ENCODE peak calls at places on chromosomes 12 and 14, in four cellular contexts. Y, B, Z and I are unnamed samples.

GRCh38 chr12:50017653-50018052 is 7.6 kb downstream of the RACGAP1 start:
- DNase-seq in Y (peak; percentile 51), B (no peak), Z (no peak), I (no peak)

GRCh38 chr12:131607658-131608447 is 103.0 kb upstream of the SFSWAP start:
- DNase-seq in B (no peak), Z (no peak), Y (no peak), I (no peak)

GRCh38 chr12:8667280-8667679 is 4.7 kb upstream of the MFAP5 start:
- DNase-seq in Y (no peak), B (no peak), Z (no peak), I (no peak)

GRCh38 chr12:76637807-76638206 is 78.2 kb upstream of the OSBPL8 start:
- DNase-seq in B (no peak), Y (peak; percentile 20), Z (no peak), I (peak; percentile 15)

GRCh38 chr14:72416892-72417291 is 477.0 kb downstream of the DPF3 start:
- DNase-seq in Y (no peak), Z (no peak), B (no peak), I (no peak)

GRCh38 chr14:92408186-92408585 is 85.2 kb downstream of the SLC24A4 start:
- DNase-seq in Z (peak; percentile 85), B (no peak), Y (peak; percentile 95), I (no peak)

GRCh38 chr12:52011602-52012214 is 5.0 kb downstream of the TAMALIN start:
- DNase-seq in B (no peak), Y (no peak), Z (no peak), I (no peak)

GRCh38 chr12:54525383-54525782 is 24.0 kb upstream of the PDE1B start:
- DNase-seq in Y (no peak), Z (no peak), B (no peak), I (no peak)

GRCh38 chr14:100617715-100618693 is 30.8 kb upstream of the BEGAIN start:
- DNase-seq in B (peak; percentile 41), Y (no peak), Z (no peak), I (no peak)

GRCh38 chr12:57737467-57738141 is 938 bp downstream of the AGAP2 start:
- DNase-seq in B (no peak), Z (no peak), Y (peak; percentile 41), I (no peak)

GRCh38 chr12:52149651-52150241 is 42.1 kb downstream of the KRT80 start:
- DNase-seq in B (no peak), Y (no peak), Z (no peak), I (peak; percentile 66)

GRCh38 chr12:53299101-53299453 is 418 bp upstream of the MYG1 start:
- DNase-seq in Z (no peak), Y (peak; percentile 95), B (no peak), I (peak; percentile 63)

GRCh38 chr14:60514378-60515243 is 5.7 kb downstream of the SIX6 start:
- DNase-seq in B (no peak), Z (peak; percentile 90), Y (peak; percentile 21), I (no peak)

GRCh38 chr12:70660620-70661219 is 23.5 kb upstream of the PTPRB start:
- DNase-seq in B (peak; percentile 39), Z (no peak), Y (peak; percentile 32), I (peak; percentile 99)

GRCh38 chr12:8562310-8562709 is 21.6 kb upstream of the CLEC4E start:
- DNase-seq in Y (no peak), B (no peak), Z (no peak), I (no peak)

GRCh38 chr14:77301103-77301502 is 19.6 kb downstream of the POMT2 start:
- DNase-seq in Y (peak; percentile 87), B (peak; percentile 78), Z (no peak), I (peak; percentile 29)

GRCh38 chr12:88237954-88238353 is 95.8 kb downstream of the TMTC3 start:
- DNase-seq in Z (no peak), B (no peak), Y (peak; percentile 67), I (peak; percentile 65)

GRCh38 chr14:52769889-52770288 is 21.5 kb downstream of the GNPNAT1 start:
- DNase-seq in Z (no peak), B (no peak), Y (no peak), I (no peak)

GRCh38 chr14:38079886-38080285 is 127.8 kb upstream of the SSTR1 start:
- DNase-seq in Y (no peak), B (no peak), Z (no peak), I (no peak)

GRCh38 chr14:74299061-74299545 is 3.6 kb downstream of the ABCD4 start:
- DNase-seq in B (peak; percentile 58), Z (no peak), Y (no peak), I (no peak)

GRCh38 chr14:52363969-52364368 is 49.9 kb downstream of the PTGER2 start:
- DNase-seq in Y (peak; percentile 59), B (no peak), Z (no peak), I (no peak)

GRCh38 chr14:32012571-32012970 is 64.5 kb upstream of the ARHGAP5 start:
- DNase-seq in B (no peak), Z (no peak), Y (no peak), I (no peak)

GRCh38 chr12:116495260-116495659 is 63.9 kb upstream of the MAP1LC3B2 start:
- DNase-seq in Z (no peak), Y (peak; percentile 22), B (no peak), I (peak; percentile 77)